ENCODE peak calls at places on chromosomes 5 and 9, in nine cellular contexts. F is osteoblast; H is left lung; O is GM12878; V is lung; D is dorsolateral prefrontal cortex; K is uterus; J is CD8-positive, alpha-beta memory T cell; U is ovary. Q is an unnamed sample.

GRCh38 chr5:128681764-128682664 is 144.0 kb upstream of the FBN2 start:
- DNase-seq in F (no peak), J (no peak), H (no peak), O (no peak), D (no peak), K (no peak), V (no peak), U (no peak), Q (no peak)

GRCh38 chr9:114098660-114099522 is at the start of gene KIF12:
- DNase-seq in H (peak), J (no peak), F (peak), U (peak), K (peak), D (no peak), O (no peak), V (peak), Q (peak)

GRCh38 chr5:9467199-9468069 is 78.4 kb downstream of the SEMA5A start:
- DNase-seq in U (no peak), V (no peak), H (no peak), K (peak), O (no peak), D (no peak), F (peak), J (no peak), Q (no peak)

GRCh38 chr9:22457448-22457847 is 10.8 kb downstream of the DMRTA1 start:
- DNase-seq in H (no peak), O (no peak), K (no peak), V (no peak), D (no peak), U (no peak), J (no peak), F (no peak), Q (no peak)

GRCh38 chr9:81671880-81672280 is 17.5 kb downstream of the TLE1 start:
- DNase-seq in V (peak), H (peak), O (no peak), D (peak), F (no peak), U (peak), J (no peak), K (peak), Q (peak)

GRCh38 chr5:134545070-134545868 is 19.8 kb downstream of the JADE2 start:
- DNase-seq in V (no peak), D (no peak), U (peak), O (no peak), J (no peak), K (peak), H (no peak), F (peak), Q (no peak)

GRCh38 chr5:1107167-1108007 is 4.5 kb downstream of the SLC12A7 start:
- DNase-seq in V (no peak), U (no peak), K (no peak), O (no peak), F (no peak), J (no peak), D (no peak), H (no peak), Q (no peak)

GRCh38 chr5:146529984-146530383 is 14.0 kb upstream of the GPR151 start:
- DNase-seq in H (no peak), O (no peak), V (no peak), K (no peak), F (no peak), D (no peak), U (no peak), J (no peak), Q (no peak)

GRCh38 chr5:169706758-169707450 is 69.8 kb downstream of the DOCK2 start:
- DNase-seq in K (no peak), O (no peak), V (no peak), J (no peak), U (no peak), D (no peak), F (peak), H (no peak), Q (no peak)

GRCh38 chr5:79069488-79070001 is at the start of the genes BHMT2 and DMGDH:
- DNase-seq in K (peak), H (peak), O (no peak), V (no peak), F (peak), J (no peak), U (peak), D (no peak), Q (no peak)

GRCh38 chr9:99189887-99190596 is 31.7 kb downstream of the ALG2 start:
- DNase-seq in F (no peak), K (no peak), D (no peak), U (no peak), H (no peak), J (no peak), O (no peak), V (no peak), Q (no peak)

GRCh38 chr9:23914431-23915003 is 88.5 kb upstream of the ELAVL2 start:
- DNase-seq in H (no peak), J (no peak), V (no peak), O (no peak), D (no peak), F (no peak), K (no peak), U (no peak), Q (no peak)

GRCh38 chr9:90141723-90142122 is 500.9 kb downstream of the DIRAS2 start:
- DNase-seq in K (no peak), O (no peak), D (no peak), V (no peak), U (no peak), H (no peak), F (peak), J (no peak), Q (no peak)

GRCh38 chr9:123561055-123561454 is 205.1 kb downstream of the CRB2 start:
- DNase-seq in D (no peak), U (no peak), V (no peak), O (no peak), H (no peak), F (no peak), J (no peak), K (no peak), Q (no peak)

GRCh38 chr9:68964102-68964541 is 49.8 kb downstream of the PRKACG start:
- DNase-seq in U (no peak), F (no peak), O (no peak), K (no peak), D (no peak), V (no peak), J (no peak), H (no peak), Q (no peak)

GRCh38 chr5:74085186-74085585 is 459.2 kb downstream of the ARHGEF28 start:
- DNase-seq in J (no peak), O (no peak), F (no peak), D (no peak), K (no peak), H (no peak), V (no peak), U (no peak), Q (no peak)

GRCh38 chr5:36569456-36569855 is 37.0 kb upstream of the SLC1A3 start:
- DNase-seq in V (no peak), U (peak), K (no peak), O (no peak), J (no peak), H (peak), F (no peak), D (no peak), Q (no peak)

GRCh38 chr9:125949247-125949646 is 202.1 kb downstream of the PBX3 start:
- DNase-seq in H (no peak), D (no peak), F (no peak), J (no peak), U (no peak), V (no peak), K (no peak), O (no peak), Q (no peak)

GRCh38 chr5:24381861-24382460 is 262.8 kb downstream of the CDH10 start:
- DNase-seq in K (no peak), H (no peak), J (no peak), V (no peak), O (no peak), U (no peak), F (no peak), D (no peak), Q (no peak)

GRCh38 chr9:89622933-89623861 is 18.4 kb downstream of the GADD45G start:
- DNase-seq in U (peak), H (no peak), D (no peak), K (no peak), V (no peak), O (no peak), F (peak), J (no peak), Q (no peak)

GRCh38 chr9:133534346-133535284 is at the start of gene ADAMTSL2:
- DNase-seq in K (peak), V (peak), J (no peak), U (peak), D (peak), O (no peak), H (peak), F (peak), Q (peak)

GRCh38 chr9:107707915-107708441 is 218.4 kb upstream of the KLF4 start:
- DNase-seq in V (no peak), D (no peak), K (no peak), F (peak), O (no peak), H (no peak), U (no peak), J (no peak), Q (no peak)

GRCh38 chr9:86795861-86796497 is 151.3 kb downstream of the GAS1 start:
- DNase-seq in V (peak), F (peak), H (no peak), D (no peak), K (peak), U (peak), J (no peak), O (no peak), Q (no peak)

GRCh38 chr9:83034587-83034986 is 28.4 kb downstream of the RASEF start:
- DNase-seq in V (no peak), K (no peak), U (no peak), O (no peak), F (no peak), H (no peak), D (no peak), J (no peak), Q (no peak)

GRCh38 chr5:127875235-127876021 is 172.2 kb downstream of the CCDC192 start:
- DNase-seq in U (no peak), K (no peak), O (peak), J (no peak), H (peak), F (peak), V (no peak), D (no peak), Q (peak)

GRCh38 chr9:36138901-36139300 is 2.4 kb downstream of the GLIPR2 start:
- DNase-seq in U (no peak), J (no peak), O (no peak), F (no peak), K (no peak), H (no peak), D (no peak), V (no peak), Q (no peak)

DNA sequence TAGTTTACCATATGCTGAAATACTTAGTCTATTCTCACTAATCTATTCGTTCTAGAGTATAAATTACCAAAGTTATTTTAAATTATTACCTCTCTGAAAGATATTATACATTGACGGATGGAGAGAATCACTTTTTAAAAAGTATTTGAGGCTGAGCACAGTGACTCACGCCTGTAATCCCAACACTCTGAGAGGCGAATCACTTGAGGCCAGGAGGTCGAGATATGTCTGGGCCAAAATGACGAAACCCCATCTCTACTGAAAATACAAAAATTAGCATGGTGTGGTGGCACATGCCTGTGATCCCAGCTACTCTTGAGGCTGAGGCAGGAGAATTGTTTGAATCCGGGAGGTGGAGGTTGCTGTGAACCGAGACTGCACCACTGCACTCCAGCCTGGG is 64.0 kb upstream of the SPATA31C2 start:
- DNase-seq in U (no peak), J (no peak), F (no peak), K (no peak), V (no peak), H (no peak), D (no peak), O (no peak), Q (no peak)
- H3K27ac ChIP-seq in U (no peak), J (no peak), F (no peak), K (no peak), V (no peak), H (no peak), D (no peak), O (no peak), Q (no peak)

GRCh38 chr9:92964981-92965758 is 17.8 kb downstream of the FGD3 start:
- DNase-seq in K (no peak), O (no peak), H (peak), V (no peak), J (no peak), U (no peak), D (no peak), F (peak), Q (no peak)

GRCh38 chr9:92965759-92966517 is 18.6 kb downstream of the FGD3 start:
- DNase-seq in F (peak), D (no peak), H (no peak), O (no peak), V (no peak), U (no peak), J (no peak), K (no peak), Q (no peak)

GRCh38 chr9:92968081-92968480 is 20.8 kb downstream of the FGD3 start:
- DNase-seq in F (peak), J (no peak), U (no peak), V (no peak), H (no peak), O (no peak), K (no peak), D (no peak), Q (no peak)

GRCh38 chr9:92964607-92964975 is 17.3 kb downstream of the FGD3 start:
- DNase-seq in J (no peak), H (no peak), V (no peak), U (no peak), D (no peak), F (no peak), O (no peak), K (no peak), Q (no peak)

GRCh38 chr9:92966518-92966800 is 19.1 kb downstream of the FGD3 start:
- DNase-seq in K (no peak), O (no peak), F (no peak), J (no peak), D (no peak), U (no peak), V (no peak), H (no peak), Q (no peak)
- H3K27ac ChIP-seq in K (no peak), O (no peak), F (no peak), J (peak), D (no peak), U (no peak), V (no peak), H (no peak), Q (no peak)

GRCh38 chr5:180090769-180091546 is 19.4 kb upstream of the RNF130 start:
- DNase-seq in J (no peak), U (no peak), F (no peak), K (no peak), D (peak), V (no peak), O (no peak), H (no peak), Q (no peak)
- H3K27ac ChIP-seq in J (no peak), U (peak), F (no peak), K (peak), D (no peak), V (no peak), O (no peak), H (no peak), Q (no peak)

GRCh38 chr5:139788294-139788875 is 7.2 kb upstream of the PSD2 start:
- DNase-seq in O (no peak), D (peak), F (peak), U (peak), V (peak), J (no peak), K (peak), H (no peak), Q (peak)
- H3K27ac ChIP-seq in O (no peak), D (peak), F (no peak), U (peak), V (no peak), J (no peak), K (peak), H (no peak), Q (peak)

DNA sequence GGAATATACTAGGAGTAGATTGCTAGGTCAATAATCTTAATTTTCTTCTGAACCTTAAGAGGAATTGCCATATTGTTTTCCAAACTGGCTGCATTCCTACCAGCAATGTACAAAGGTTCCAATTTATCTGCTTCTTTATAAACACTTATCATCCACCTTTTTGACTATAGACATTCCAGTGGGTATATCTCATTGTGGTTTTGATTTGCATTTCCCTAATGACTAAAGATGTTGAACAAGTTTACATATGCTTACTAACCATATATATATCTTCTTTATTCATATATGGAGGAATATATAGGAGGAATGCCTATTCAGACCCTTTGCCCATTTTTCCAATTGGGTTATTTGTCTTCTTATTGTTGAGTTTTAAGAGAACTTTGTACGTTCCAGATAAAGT is 7.6 kb downstream of the DNAJC18 start:
- DNase-seq in O (no peak), V (no peak), K (no peak), U (no peak), H (no peak), D (no peak), J (no peak), F (no peak), Q (no peak)
- H3K27ac ChIP-seq in O (no peak), V (no peak), K (no peak), U (no peak), H (no peak), D (no peak), J (no peak), F (no peak), Q (no peak)

DNA sequence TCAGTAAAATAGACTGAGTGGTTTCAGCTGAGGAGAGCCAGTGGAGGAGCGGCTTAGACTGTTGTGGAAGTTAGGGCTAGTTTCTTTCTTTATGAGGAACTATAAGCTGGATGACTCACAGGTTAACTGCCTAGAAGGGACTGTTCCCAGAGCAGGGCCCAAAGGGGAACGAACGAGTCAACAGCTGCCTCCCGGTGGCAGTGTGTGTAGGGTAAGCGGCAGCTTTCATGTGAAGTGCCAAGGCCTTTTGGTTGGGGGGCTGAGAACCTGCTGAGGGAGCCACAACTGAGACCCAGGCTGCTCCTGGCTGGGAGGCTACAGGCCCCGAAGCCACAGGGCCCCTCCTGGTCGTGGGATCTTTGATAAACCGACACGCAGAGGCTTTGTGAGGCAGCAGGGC is 7.0 kb downstream of the SQSTM1 start:
- DNase-seq in D (peak), V (no peak), O (no peak), U (no peak), H (peak), F (peak), J (no peak), K (no peak), Q (no peak)
- H3K27ac ChIP-seq in D (no peak), V (no peak), O (no peak), U (no peak), H (no peak), F (peak), J (no peak), K (peak), Q (no peak)

DNA sequence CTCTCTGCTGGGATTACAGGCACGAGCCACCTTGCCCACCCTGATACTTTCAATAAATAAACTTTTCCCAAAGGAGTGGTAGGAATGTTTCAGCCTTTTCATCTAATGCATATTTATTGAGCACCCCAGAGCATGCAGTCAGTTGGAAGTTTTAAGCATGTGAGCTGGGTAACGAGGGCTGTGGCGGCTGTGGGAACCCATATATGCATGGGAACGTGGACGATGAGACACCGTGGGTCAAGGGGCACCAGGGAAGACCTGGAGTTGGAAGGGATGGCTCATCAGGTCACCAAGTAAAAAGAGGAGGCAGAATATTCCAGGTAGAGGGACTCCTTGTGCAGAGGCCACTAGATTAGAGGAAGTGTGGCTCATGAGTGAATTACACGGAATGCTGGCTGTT is 64.7 kb downstream of the ANKRD33B start:
- DNase-seq in D (no peak), U (no peak), F (no peak), J (no peak), H (no peak), V (no peak), O (no peak), K (no peak), Q (no peak)
- H3K27ac ChIP-seq in D (no peak), U (peak), F (no peak), J (no peak), H (no peak), V (no peak), O (no peak), K (peak), Q (no peak)

DNA sequence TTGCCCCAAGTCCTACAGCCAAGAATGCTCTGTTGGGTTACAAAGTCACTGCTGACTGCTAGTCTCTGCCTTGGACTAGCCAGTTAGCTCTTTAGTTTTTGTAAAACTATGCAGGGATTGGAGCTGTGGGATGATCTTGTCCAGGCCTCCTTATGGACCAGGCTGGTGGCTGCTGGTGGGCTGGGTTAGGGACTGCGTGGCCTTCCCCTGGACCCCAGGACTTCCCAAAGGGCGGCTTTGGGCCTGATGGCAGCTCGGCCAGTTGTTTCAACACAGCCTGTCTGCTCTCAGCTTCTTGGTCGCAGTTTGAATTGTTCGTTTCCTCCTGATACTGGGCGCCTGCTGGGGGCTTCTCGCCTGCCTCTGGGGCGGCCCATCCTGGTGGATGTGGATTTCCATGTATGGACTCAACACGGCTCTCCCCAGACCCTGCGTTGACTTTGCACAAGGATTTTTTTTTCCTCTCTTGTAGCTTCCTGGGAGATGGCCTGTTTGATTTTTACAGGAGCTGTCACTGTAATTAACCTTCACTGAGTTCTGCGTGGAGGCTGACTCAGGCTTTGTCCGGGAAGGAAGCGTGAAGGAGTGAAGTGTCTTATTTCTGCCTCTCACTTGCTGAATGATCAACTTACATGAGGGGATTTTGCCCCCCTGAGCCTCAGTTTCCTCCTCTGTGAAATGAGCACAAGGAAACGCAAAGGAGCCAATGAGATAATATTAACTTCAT is 91.9 kb upstream of the NEURL1B start:
- DNase-seq in V (no peak), O (no peak), H (peak), J (no peak), F (no peak), D (no peak), K (peak), U (no peak), Q (no peak)
- H3K27ac ChIP-seq in V (no peak), O (no peak), H (no peak), J (no peak), F (no peak), D (peak), K (peak), U (no peak), Q (peak)

GRCh38 chr9:37575511-37575914 is 667 bp downstream of the FBXO10 start:
- DNase-seq in O (no peak), D (no peak), J (no peak), F (no peak), U (no peak), H (no peak), K (no peak), V (no peak), Q (no peak)
- H3K27ac ChIP-seq in O (peak), D (peak), J (no peak), F (peak), U (peak), H (peak), K (peak), V (no peak), Q (peak)

GRCh38 chr9:38010918-38011704 is 57.9 kb downstream of the SHB start:
- DNase-seq in D (no peak), J (no peak), U (no peak), F (peak), K (no peak), O (no peak), H (no peak), V (no peak), Q (no peak)
- H3K27ac ChIP-seq in D (no peak), J (no peak), U (no peak), F (no peak), K (no peak), O (no peak), H (no peak), V (no peak), Q (no peak)

Q was measured in caudate nucleus.